ENCODE peak calls at places on chromosomes 7 and 10, in nine cellular contexts. O is dermis microvascular lymphatic vessel endothelial cell; A is CD4-positive, alpha-beta T cell; H is uterus; V is H1; N is midbrain; C is NCI-H1105 treated with DMSO at 0.1 percent for 48 hours; T is fibroblast of lung; I is ascending aorta. P is an unnamed sample.

GRCh38 chr10:116274141-116274861 is 1.3 kb upstream of the GFRA1 start:
- DNase-seq in O (peak; percentile 12), A (no peak), H (no peak), V (peak; percentile 66), N (no peak), C (peak; percentile 63), T (peak; percentile 33), I (no peak), P (peak; percentile 94)

GRCh38 chr10:130864951-130865350 is 446.6 kb downstream of the TCERG1L start:
- DNase-seq in O (no peak), A (no peak), H (no peak), V (no peak), N (no peak), C (no peak), T (no peak), I (no peak), P (no peak)

GRCh38 chr7:38796636-38797501 is 112.1 kb downstream of the VPS41 start:
- DNase-seq in O (peak; percentile 69), A (peak; percentile 12), H (peak; percentile 36), V (peak; percentile 58), N (peak; percentile 70), C (peak; percentile 55), T (peak; percentile 76), I (no peak), P (peak; percentile 94)

GRCh38 chr10:103716206-103717160 is 138.9 kb downstream of the SH3PXD2A start:
- DNase-seq in O (no peak), A (no peak), H (no peak), V (no peak), N (peak; percentile 78), C (no peak), T (no peak), I (no peak), P (no peak)

GRCh38 chr7:28069788-28070187 is 110.8 kb downstream of the JAZF1 start:
- DNase-seq in O (no peak), A (no peak), H (peak; percentile 92), V (no peak), N (no peak), C (peak; percentile 87), T (peak; percentile 75), I (no peak), P (peak; percentile 76)

GRCh38 chr7:5766321-5766761 is 15.1 kb downstream of the RNF216 start:
- DNase-seq in O (peak; percentile 16), A (no peak), H (no peak), V (no peak), N (no peak), C (no peak), T (peak; percentile 21), I (no peak), P (no peak)

GRCh38 chr10:68992721-68993440 is 4.3 kb downstream of the KIFBP start:
- DNase-seq in O (no peak), A (no peak), H (no peak), V (no peak), N (no peak), C (no peak), T (peak; percentile 97), I (no peak), P (no peak)

GRCh38 chr10:83214178-83214577 is 925.1 kb upstream of the GHITM start:
- DNase-seq in O (no peak), A (no peak), H (no peak), V (no peak), N (no peak), C (no peak), T (no peak), I (no peak), P (peak; percentile 33)

GRCh38 chr7:72039460-72039859 is 372.7 kb downstream of the CALN1 start:
- DNase-seq in O (no peak), A (no peak), H (no peak), V (no peak), N (no peak), C (no peak), T (no peak), I (no peak), P (no peak)

GRCh38 chr7:100449190-100449795 is 13.0 kb upstream of the PPP1R35 start:
- DNase-seq in O (no peak), A (no peak), H (no peak), V (no peak), N (no peak), C (no peak), T (no peak), I (no peak), P (no peak)

GRCh38 chr7:114922652-114923402 is 933 bp downstream of the MDFIC start:
- DNase-seq in O (peak; percentile 77), A (peak; percentile 43), H (peak; percentile 44), V (peak; percentile 49), N (peak; percentile 43), C (no peak), T (peak; percentile 89), I (no peak), P (peak; percentile 26)

GRCh38 chr10:13536674-13537366 is 8.0 kb upstream of the BEND7 start:
- DNase-seq in O (peak; percentile 72), A (no peak), H (peak; percentile 19), V (peak; percentile 86), N (no peak), C (peak; percentile 62), T (peak; percentile 34), I (no peak), P (peak; percentile 61)

GRCh38 chr7:65438593-65438992 is 64.9 kb downstream of the ZNF92 start:
- DNase-seq in O (peak; percentile 48), A (no peak), H (peak; percentile 64), V (no peak), N (no peak), C (no peak), T (peak; percentile 72), I (no peak), P (no peak)

GRCh38 chr7:18724311-18724710 is 228.8 kb downstream of the HDAC9 start:
- DNase-seq in O (no peak), A (no peak), H (no peak), V (no peak), N (no peak), C (no peak), T (no peak), I (no peak), P (no peak)

GRCh38 chr10:86969421-86970041 is 1.2 kb downstream of the ADIRF start:
- DNase-seq in O (peak; percentile 81), A (no peak), H (peak; percentile 65), V (peak; percentile 46), N (no peak), C (no peak), T (peak; percentile 57), I (no peak), P (peak; percentile 48)